ENCODE peak calls at places on chromosomes 3 and 15, in eight cellular contexts. M, S, P, W, Y, B, L and I are unnamed samples.

GRCh38 chr15:45162771-45163507 is 24.8 kb downstream of the SHF start:
- DNase-seq in M (peak), S (peak), P (peak), W (peak), Y (peak), B (peak), L (peak), I (peak)

GRCh38 chr3:186241910-186242821 is 119.9 kb downstream of the DGKG start:
- DNase-seq in M (peak), S (peak), P (peak), W (peak), Y (peak), B (peak), L (peak), I (no peak)

GRCh38 chr3:70861234-70861633 is 548.8 kb upstream of the MDFIC2 start:
- DNase-seq in M (no peak), S (no peak), P (no peak), W (no peak), Y (no peak), B (peak), L (no peak), I (no peak)

GRCh38 chr15:68629519-68630204 is 50.9 kb downstream of the CORO2B start:
- DNase-seq in M (no peak), S (no peak), P (no peak), W (no peak), Y (no peak), B (no peak), L (no peak), I (no peak)

GRCh38 chr3:113897373-113897777 is 50.4 kb upstream of the ZDHHC23 start:
- DNase-seq in M (no peak), S (no peak), P (no peak), W (no peak), Y (no peak), B (no peak), L (no peak), I (no peak)

GRCh38 chr3:72380193-72380592 is 468.1 kb downstream of the SHQ1 start:
- DNase-seq in M (no peak), S (no peak), P (no peak), W (no peak), Y (no peak), B (peak), L (no peak), I (no peak)

GRCh38 chr3:127002195-127003174 is 19.6 kb downstream of the PLXNA1 start:
- DNase-seq in M (peak), S (peak), P (peak), W (peak), Y (no peak), B (peak), L (peak), I (peak)

GRCh38 chr3:139771331-139771730 is 93.6 kb upstream of the NMNAT3 start:
- DNase-seq in M (no peak), S (no peak), P (no peak), W (no peak), Y (no peak), B (no peak), L (no peak), I (peak)

GRCh38 chr3:49198161-49198560 is 26.8 kb downstream of the KLHDC8B start:
- DNase-seq in M (no peak), S (no peak), P (no peak), W (no peak), Y (no peak), B (no peak), L (no peak), I (no peak)

GRCh38 chr3:145776782-145777408 is 384.1 kb downstream of the PLOD2 start:
- DNase-seq in M (peak), S (no peak), P (peak), W (no peak), Y (peak), B (peak), L (no peak), I (peak)

GRCh38 chr15:54082836-54083492 is 104.7 kb downstream of the UNC13C start:
- DNase-seq in M (peak), S (no peak), P (peak), W (no peak), Y (peak), B (no peak), L (no peak), I (no peak)

GRCh38 chr3:30934208-30934550 is 39.7 kb upstream of the GADL1 start:
- DNase-seq in M (no peak), S (no peak), P (no peak), W (no peak), Y (no peak), B (no peak), L (no peak), I (no peak)